ENCODE peak calls at places on chromosome 7, in eight cellular contexts. H is GM23248, J is MM.1S, K is PC-3, M is GM23338, F is HCT116, C is OCI-LY7, V is SK-N-SH. O is an unnamed sample.

GRCh38 chr7:37311282-37311868 is 137.3 kb downstream of the ELMO1 start:
- DNase-seq in K (no peak), M (no peak), F (no peak), C (no peak), J (no peak), H (peak; percentile 24), V (no peak), O (peak; percentile 29)

GRCh38 chr7:38317457-38318037 is 44.1 kb upstream of the TARP start:
- DNase-seq in H (no peak), J (no peak), V (no peak), F (no peak), K (no peak), M (no peak), C (no peak), O (no peak)

GRCh38 chr7:136114966-136115762 is 138.0 kb upstream of the MTPN start:
- DNase-seq in H (peak; percentile 62), J (peak; percentile 75), K (peak; percentile 72), C (peak; percentile 74), V (peak; percentile 60), F (peak; percentile 13), M (peak; percentile 86), O (peak; percentile 61)

GRCh38 chr7:45646996-45647411 is 72.8 kb downstream of the ADCY1 start:
- DNase-seq in K (no peak), J (no peak), V (peak; percentile 82), H (no peak), F (no peak), M (peak; percentile 10), C (no peak), O (no peak)

GRCh38 chr7:136102881-136103280 is 125.7 kb upstream of the MTPN start:
- DNase-seq in K (no peak), F (no peak), H (no peak), J (no peak), V (no peak), M (no peak), C (no peak), O (no peak)

GRCh38 chr7:90320801-90321494 is at the start of gene FAM237B:
- DNase-seq in K (no peak), H (peak; percentile 68), V (peak; percentile 84), J (no peak), M (peak; percentile 56), C (no peak), F (no peak), O (peak; percentile 24)

GRCh38 chr7:138864667-138865066 is 66.7 kb upstream of the ATP6V0A4 start:
- DNase-seq in F (no peak), K (peak; percentile 94), M (no peak), V (no peak), J (no peak), C (no peak), H (peak; percentile 88), O (no peak)

GRCh38 chr7:140230517-140230861 is 53.7 kb upstream of the KDM7A start:
- DNase-seq in H (peak; percentile 64), V (peak; percentile 89), J (peak; percentile 63), M (no peak), K (no peak), C (no peak), F (no peak), O (peak; percentile 37)

GRCh38 chr7:92652536-92652935 is 62.3 kb upstream of the FAM133B start:
- DNase-seq in M (no peak), J (no peak), V (no peak), H (no peak), K (no peak), F (no peak), C (no peak), O (peak; percentile 27)

GRCh38 chr7:103613655-103614642 is 167.9 kb upstream of the SLC26A5 start:
- DNase-seq in M (peak; percentile 54), V (peak; percentile 33), H (peak; percentile 52), C (no peak), F (no peak), K (peak; percentile 37), J (no peak), O (peak; percentile 8)

GRCh38 chr7:132244917-132245480 is 331.3 kb downstream of the PLXNA4 start:
- DNase-seq in H (no peak), M (no peak), K (no peak), J (no peak), F (no peak), C (no peak), V (no peak), O (no peak)
- H2AFZ ChIP-seq in H (no peak overlapping the region), M (no peak overlapping the region), K (no peak overlapping the region), J (no peak overlapping the region), F (no peak overlapping the region), C (no peak overlapping the region), V (no peak overlapping the region), O (no peak overlapping the region)

DNA sequence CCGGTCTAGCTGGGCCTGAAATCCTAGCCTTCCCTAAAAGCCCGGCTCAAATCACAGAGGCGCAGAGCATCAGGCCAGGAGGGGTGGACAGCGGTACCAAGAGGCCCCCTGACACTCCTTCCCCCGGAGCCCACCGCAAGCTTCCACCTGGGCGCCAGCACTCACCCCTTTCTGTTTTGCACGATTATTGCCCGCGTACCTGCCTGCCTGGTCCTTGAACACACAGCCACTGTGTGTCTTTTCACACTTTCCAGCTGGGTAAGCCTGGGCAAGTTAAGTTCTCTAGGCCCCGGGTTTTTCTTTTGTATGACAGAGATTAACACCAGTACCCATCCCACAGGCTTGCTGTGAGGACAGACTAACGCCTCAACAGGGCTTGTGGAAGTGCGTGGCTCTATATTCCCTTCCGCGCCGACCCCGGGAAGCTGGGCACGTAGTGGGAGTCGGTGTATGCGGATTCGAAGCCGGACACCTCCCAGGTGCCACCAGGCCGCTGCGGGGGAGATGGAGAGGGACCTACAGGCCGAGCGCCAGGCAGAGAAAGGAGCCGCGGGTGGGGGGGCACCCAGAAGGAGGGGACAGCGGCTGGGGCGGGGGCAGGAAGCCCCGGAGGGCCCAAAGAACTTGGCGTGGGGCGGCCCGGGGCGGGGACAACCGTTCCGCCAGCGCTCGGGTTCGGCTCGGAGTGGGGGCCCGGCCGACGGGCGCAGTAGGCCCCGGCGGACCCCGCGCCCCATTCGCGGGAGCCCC is 792 bp downstream of the ZNF746 start:
- DNase-seq in M (peak; percentile 49), H (peak; percentile 64), K (peak; percentile 23), V (peak; percentile 79), F (no peak), C (peak; percentile 43), J (peak; percentile 51), O (peak; percentile 65)
- TF ChIP-seq EZH2phosphoT487 in M (no peak), H (no peak), K (no peak), V (no peak), F (no peak), C (no peak), J (no peak), O (no peak)

GRCh38 chr7:1553513-1554210 is 2.3 kb downstream of the TMEM184A start:
- DNase-seq in V (peak; percentile 40), H (no peak), K (no peak), F (no peak), J (no peak), M (no peak), C (no peak), O (no peak)

GRCh38 chr7:1555813-1556540 is at the start of gene TMEM184A:
- DNase-seq in C (peak; percentile 75), V (peak; percentile 88), K (peak; percentile 96), J (peak; percentile 64), F (peak; percentile 89), H (no peak), M (peak; percentile 81), O (peak; percentile 89)

GRCh38 chr7:1557006-1557405 is 1.0 kb upstream of the TMEM184A start:
- DNase-seq in V (peak; percentile 49), M (no peak), C (no peak), H (no peak), K (no peak), J (no peak), F (no peak), O (no peak)

GRCh38 chr7:1554332-1555045 is 1.5 kb downstream of the TMEM184A start:
- DNase-seq in V (peak; percentile 50), J (no peak), M (no peak), H (no peak), C (no peak), F (no peak), K (no peak), O (no peak)

DNA sequence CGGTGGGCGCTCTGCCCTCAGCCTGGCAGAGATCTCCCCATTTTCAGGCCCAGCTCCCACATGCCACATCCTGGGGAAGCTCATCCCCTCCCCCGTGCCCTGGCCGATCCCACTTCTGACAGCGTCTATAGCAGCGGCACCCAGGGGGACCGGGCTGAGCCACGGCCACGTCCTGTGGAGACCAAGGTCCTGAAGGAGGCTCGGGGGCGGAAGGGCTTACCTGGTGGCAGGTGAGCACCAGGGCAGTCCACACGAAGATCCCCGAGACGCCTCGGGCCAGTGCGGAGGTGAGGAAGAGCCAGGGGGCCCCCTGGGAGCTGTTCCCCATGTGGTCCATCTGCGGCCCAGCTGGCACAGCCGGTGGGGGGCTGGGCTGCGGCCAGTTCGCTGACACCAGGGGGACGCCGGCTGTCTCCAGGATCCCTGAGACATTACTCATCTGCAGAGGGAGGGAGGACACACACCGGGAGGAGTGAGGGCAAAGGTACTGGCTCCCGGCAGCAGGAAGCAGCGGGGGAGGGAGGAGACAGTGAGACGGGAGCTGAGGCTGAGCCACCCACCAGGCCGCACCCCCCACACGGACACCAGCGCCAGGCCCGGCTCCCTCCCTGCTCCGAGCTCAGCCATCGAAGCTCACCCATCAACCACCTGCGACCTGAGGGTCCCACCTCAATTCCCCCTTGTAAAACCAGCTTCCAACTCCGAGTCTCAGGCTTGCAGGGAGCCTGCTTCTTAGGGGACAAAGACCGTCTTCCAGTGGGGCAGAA is 776 bp downstream of the TMEM184A start:
- DNase-seq in C (no peak), F (no peak), H (peak; percentile 86), K (peak; percentile 95), V (peak; percentile 74), J (no peak), M (peak; percentile 60), O (peak; percentile 93)
- H3K4me3 ChIP-seq in C (no peak overlapping the region), F (peak overlapping the region; percentile 66), H (no peak overlapping the region), K (peak overlapping the region; percentile 78), V (no peak overlapping the region), J (no peak overlapping the region), M (no peak overlapping the region), O (no peak overlapping the region)

GRCh38 chr7:151341357-151342101 is at the start of gene NUB1:
- DNase-seq in F (peak; percentile 61), M (peak; percentile 95), K (peak; percentile 83), C (peak; percentile 91), V (peak; percentile 99), H (peak; percentile 97), J (peak; percentile 94), O (peak; percentile 97)
- H2AFZ ChIP-seq in F (peak within 1 kb of the TSS; percentile 60), M (peak within 1 kb of the TSS; percentile 95), K (peak within 1 kb of the TSS; percentile 79), C (peak within 1 kb of the TSS; percentile 56), V (peak within 1 kb of the TSS; percentile 82), H (peak within 1 kb of the TSS; percentile 89), J (peak within 1 kb of the TSS; percentile 54), O (peak within 1 kb of the TSS; percentile 66)

GRCh38 chr7:108454317-108454673 is 1.9 kb downstream of the NRCAM start:
- DNase-seq in M (no peak), F (no peak), K (no peak), J (no peak), V (no peak), H (no peak), C (no peak), O (no peak)

GRCh38 chr7:108454674-108455523 is 1.3 kb downstream of the NRCAM start:
- DNase-seq in H (peak; percentile 48), V (peak; percentile 90), M (peak; percentile 70), K (no peak), J (no peak), F (no peak), C (no peak), O (peak; percentile 41)

GRCh38 chr7:108455524-108455832 is 758 bp downstream of the NRCAM start:
- DNase-seq in M (no peak), J (no peak), C (no peak), F (no peak), V (no peak), K (no peak), H (no peak), O (peak; percentile 40)

GRCh38 chr7:108456845-108457540 is 757 bp upstream of the NRCAM start:
- DNase-seq in J (no peak), H (no peak), F (no peak), C (no peak), V (no peak), K (no peak), M (peak; percentile 34), O (no peak)

GRCh38 chr7:108455833-108456677 is at the start of gene NRCAM:
- DNase-seq in V (peak; percentile 99), F (no peak), M (peak; percentile 97), J (no peak), K (no peak), C (no peak), H (peak; percentile 59), O (peak; percentile 88)
- TF ChIP-seq EZH2phosphoT487 in V (no peak), F (no peak), M (no peak), J (no peak), K (no peak), C (no peak), H (no peak), O (no peak)